ENCODE peak calls at places on chromosomes 5 and 9, in ten cellular contexts. S is stimulated activated CD4-positive, alpha-beta T cell treated with anti-CD3 and anti-CD28 coated beads, Interleukin-4, amount 100 ng/mL, for 1 hour; D is kidney tubule cell; W is natural killer cell; L is tibial artery; U is NT2/D1; V is KBM-7; R is dermis microvascular lymphatic vessel endothelial cell; K is kidney; N is AG09309. J is an unnamed sample.

GRCh38 chr5:58184910-58185309 is 275.0 kb downstream of the PLK2 start:
- DNase-seq in S (no peak), D (peak), W (no peak), L (no peak), U (no peak), V (no peak), R (no peak), K (no peak), N (no peak), J (no peak)

GRCh38 chr9:137435980-137436760 is 5.0 kb downstream of the ENTPD8 start:
- DNase-seq in S (no peak), D (peak), W (no peak), L (peak), U (no peak), V (no peak), R (peak), K (peak), N (peak), J (no peak)

GRCh38 chr5:108727639-108728565 is 19.8 kb upstream of the FER start:
- DNase-seq in S (peak), D (peak), W (peak), L (peak), U (peak), V (peak), R (peak), K (peak), N (peak), J (peak)

GRCh38 chr5:56128166-56128565 is 105.0 kb downstream of the ANKRD55 start:
- DNase-seq in S (peak), D (no peak), W (no peak), L (no peak), U (no peak), V (no peak), R (no peak), K (no peak), N (no peak), J (no peak)

GRCh38 chr9:97889941-97890557 is 32.3 kb downstream of the TRMO start:
- DNase-seq in S (peak), D (peak), W (peak), L (no peak), U (no peak), V (peak), R (no peak), K (peak), N (no peak), J (peak)

GRCh38 chr5:133244242-133244641 is 192.4 kb downstream of the HSPA4 start:
- DNase-seq in S (no peak), D (no peak), W (no peak), L (no peak), U (no peak), V (no peak), R (no peak), K (no peak), N (no peak), J (no peak)

GRCh38 chr9:107653263-107653821 is 163.8 kb upstream of the KLF4 start:
- DNase-seq in S (no peak), D (no peak), W (no peak), L (no peak), U (no peak), V (no peak), R (no peak), K (no peak), N (no peak), J (no peak)

GRCh38 chr5:3336666-3337065 is 259.0 kb upstream of the IRX1 start:
- DNase-seq in S (no peak), D (no peak), W (no peak), L (peak), U (no peak), V (no peak), R (no peak), K (no peak), N (no peak), J (no peak)

GRCh38 chr5:142883025-142883424 is 112.8 kb downstream of the ARHGAP26 start:
- DNase-seq in S (no peak), D (peak), W (no peak), L (peak), U (no peak), V (no peak), R (no peak), K (no peak), N (no peak), J (no peak)

GRCh38 chr9:126498331-126498730 is 115.4 kb upstream of the LMX1B start:
- DNase-seq in S (no peak), D (no peak), W (no peak), L (no peak), U (no peak), V (no peak), R (no peak), K (peak), N (no peak), J (no peak)

GRCh38 chr9:108756746-108757490 is 98.9 kb downstream of the ACTL7B start:
- DNase-seq in S (no peak), D (peak), W (no peak), L (no peak), U (no peak), V (peak), R (no peak), K (no peak), N (no peak), J (no peak)

GRCh38 chr9:221989-222776 is 7.5 kb downstream of the DOCK8 start:
- DNase-seq in S (no peak), D (no peak), W (no peak), L (no peak), U (no peak), V (peak), R (no peak), K (no peak), N (no peak), J (no peak)

GRCh38 chr5:145859451-145859850 is 13.4 kb downstream of the GRXCR2 start:
- DNase-seq in S (no peak), D (no peak), W (no peak), L (no peak), U (no peak), V (no peak), R (no peak), K (no peak), N (no peak), J (no peak)

GRCh38 chr5:151696470-151697061 is 9.9 kb upstream of the SPARC start:
- DNase-seq in S (no peak), D (peak), W (no peak), L (peak), U (no peak), V (no peak), R (no peak), K (peak), N (peak), J (no peak)

GRCh38 chr5:37029436-37029835 is 152.9 kb downstream of the NIPBL start:
- DNase-seq in S (no peak), D (no peak), W (no peak), L (no peak), U (no peak), V (no peak), R (no peak), K (no peak), N (no peak), J (no peak)

GRCh38 chr5:143648696-143649095 is 163.3 kb upstream of the HMHB1 start:
- DNase-seq in S (no peak), D (peak), W (no peak), L (no peak), U (no peak), V (peak), R (peak), K (no peak), N (no peak), J (peak)

GRCh38 chr5:180166168-180166567 is 42.8 kb downstream of the RASGEF1C start:
- DNase-seq in S (no peak), D (no peak), W (no peak), L (no peak), U (no peak), V (no peak), R (no peak), K (no peak), N (no peak), J (no peak)

GRCh38 chr5:173395257-173395932 is 67.2 kb upstream of the STC2 start:
- DNase-seq in S (no peak), D (peak), W (no peak), L (no peak), U (no peak), V (no peak), R (no peak), K (no peak), N (peak), J (peak)

GRCh38 chr5:106368021-106368420 is 1302.7 kb downstream of the EFNA5 start:
- DNase-seq in S (no peak), D (no peak), W (no peak), L (no peak), U (no peak), V (no peak), R (no peak), K (no peak), N (no peak), J (no peak)

GRCh38 chr9:6827370-6827949 is 69.7 kb downstream of the KDM4C start:
- DNase-seq in S (no peak), D (peak), W (no peak), L (no peak), U (peak), V (peak), R (peak), K (no peak), N (no peak), J (peak)

GRCh38 chr5:97560176-97560993 is 377.3 kb upstream of the RIOK2 start:
- DNase-seq in S (no peak), D (no peak), W (no peak), L (no peak), U (no peak), V (no peak), R (no peak), K (no peak), N (no peak), J (no peak)

GRCh38 chr5:38463634-38464521 is 92.6 kb downstream of the LIFR start:
- DNase-seq in S (no peak), D (peak), W (no peak), L (no peak), U (no peak), V (no peak), R (peak), K (no peak), N (peak), J (no peak)

GRCh38 chr9:98255064-98255577 is 328 bp downstream of the TBC1D2 start:
- DNase-seq in S (no peak), D (no peak), W (no peak), L (no peak), U (no peak), V (no peak), R (no peak), K (no peak), N (no peak), J (no peak)

GRCh38 chr9:6759114-6759977 is 1.6 kb downstream of the KDM4C start:
- DNase-seq in S (peak), D (peak), W (peak), L (no peak), U (no peak), V (peak), R (peak), K (no peak), N (peak), J (peak)

GRCh38 chr5:74016373-74016772 is 390.4 kb downstream of the ARHGEF28 start:
- DNase-seq in S (no peak), D (peak), W (no peak), L (no peak), U (no peak), V (peak), R (no peak), K (no peak), N (no peak), J (peak)

GRCh38 chr9:119365291-119366027 is 3.8 kb downstream of the BRINP1 start:
- DNase-seq in S (no peak), D (peak), W (no peak), L (no peak), U (peak), V (peak), R (peak), K (no peak), N (no peak), J (peak)

GRCh38 chr5:43303242-43303641 is 10.0 kb downstream of the HMGCS1 start:
- DNase-seq in S (no peak), D (no peak), W (no peak), L (no peak), U (no peak), V (no peak), R (no peak), K (no peak), N (no peak), J (no peak)